ENCODE peak calls at places on chromosomes 6 and 20, in nine cellular contexts. V, O, E, X, Y, R, U, H and C are unnamed samples. For H3K4me1, the result is how much of the 10 kb centered on the place peaks cover.

GRCh38 chr20:52103911-52104545 is 87.6 kb downstream of the ZFP64 start:
- DNase-seq in V (no peak), O (peak), E (peak), X (no peak), Y (no peak), R (no peak), U (no peak), H (no peak), C (no peak)

GRCh38 chr6:147204060-147204785 is at the start of gene STXBP5:
- DNase-seq in V (peak), O (peak), E (peak), X (peak), Y (no peak), R (peak), U (peak), H (peak), C (peak)

GRCh38 chr6:5259428-5259827 is 1.3 kb downstream of the LYRM4 start:
- DNase-seq in V (no peak), O (no peak), E (no peak), X (no peak), Y (no peak), R (no peak), U (no peak), H (no peak), C (no peak)

GRCh38 chr6:136720045-136720760 is 72.1 kb downstream of the MAP3K5 start:
- DNase-seq in V (no peak), O (no peak), E (no peak), X (no peak), Y (no peak), R (no peak), U (no peak), H (no peak), C (no peak)

GRCh38 chr20:45410887-45411286 is 2.8 kb downstream of the DBNDD2 start:
- DNase-seq in V (no peak), O (no peak), E (no peak), X (no peak), Y (no peak), R (no peak), U (no peak), H (no peak), C (no peak)

GRCh38 chr6:139368661-139369060 is 5.8 kb downstream of the CITED2 start:
- DNase-seq in V (no peak), O (no peak), E (no peak), X (no peak), Y (no peak), R (no peak), U (no peak), H (no peak), C (no peak)

GRCh38 chr6:82875573-82876185 is 190.0 kb downstream of the UBE3D start:
- DNase-seq in V (no peak), O (peak), E (peak), X (no peak), Y (no peak), R (no peak), U (no peak), H (no peak), C (no peak)

GRCh38 chr6:125088963-125089362 is 64.6 kb upstream of the TPD52L1 start:
- DNase-seq in V (no peak), O (no peak), E (no peak), X (no peak), Y (no peak), R (no peak), U (no peak), H (no peak), C (no peak)

GRCh38 chr20:32007787-32008616 is 2.2 kb upstream of the CCM2L start:
- DNase-seq in V (no peak), O (peak), E (no peak), X (peak), Y (no peak), R (peak), U (no peak), H (no peak), C (no peak)

GRCh38 chr20:17843246-17844132 is 125.1 kb downstream of the SNX5 start:
- DNase-seq in V (peak), O (peak), E (peak), X (peak), Y (no peak), R (peak), U (no peak), H (no peak), C (peak)

GRCh38 chr6:81749704-81750103 is 2.8 kb downstream of the TENT5A start:
- DNase-seq in V (no peak), O (no peak), E (no peak), X (no peak), Y (no peak), R (peak), U (no peak), H (no peak), C (no peak)

GRCh38 chr6:51934098-51934497 is 153.3 kb downstream of the PKHD1 start:
- DNase-seq in V (no peak), O (no peak), E (no peak), X (no peak), Y (no peak), R (no peak), U (no peak), H (no peak), C (no peak)

GRCh38 chr20:2602046-2602735 is 50.2 kb upstream of the NOP56 start:
- DNase-seq in V (no peak), O (no peak), E (no peak), X (no peak), Y (no peak), R (no peak), U (no peak), H (no peak), C (no peak)

GRCh38 chr6:23316131-23316530 is 746.8 kb downstream of the HDGFL1 start:
- DNase-seq in V (no peak), O (peak), E (peak), X (no peak), Y (no peak), R (no peak), U (no peak), H (no peak), C (no peak)

GRCh38 chr6:157123245-157123644 is 200.1 kb downstream of the TMEM242 start:
- DNase-seq in V (no peak), O (no peak), E (no peak), X (no peak), Y (no peak), R (no peak), U (no peak), H (no peak), C (no peak)

GRCh38 chr6:142784344-142784743 is 160.6 kb downstream of the HIVEP2 start:
- DNase-seq in V (no peak), O (no peak), E (no peak), X (no peak), Y (no peak), R (no peak), U (no peak), H (no peak), C (peak)

GRCh38 chr20:5001174-5002076 is at the start of gene SLC23A2:
- DNase-seq in V (peak), O (peak), E (no peak), X (peak), Y (no peak), R (peak), U (peak), H (peak), C (peak)

GRCh38 chr6:169949501-169950097 is 198.2 kb downstream of the ERMARD start:
- DNase-seq in V (no peak), O (no peak), E (no peak), X (no peak), Y (no peak), R (no peak), U (no peak), H (no peak), C (no peak)

GRCh38 chr6:157241411-157241979 is 81.8 kb downstream of the TMEM242 start:
- DNase-seq in V (no peak), O (no peak), E (no peak), X (no peak), Y (no peak), R (no peak), U (no peak), H (no peak), C (peak)

GRCh38 chr6:25277401-25277800 is 1.8 kb upstream of the CARMIL1 start:
- DNase-seq in V (no peak), O (no peak), E (no peak), X (no peak), Y (no peak), R (no peak), U (no peak), H (no peak), C (no peak)

GRCh38 chr6:64270083-64270482 is 634.5 kb downstream of the PHF3 start:
- DNase-seq in V (no peak), O (no peak), E (peak), X (no peak), Y (no peak), R (no peak), U (no peak), H (no peak), C (no peak)

GRCh38 chr20:49717693-49718092 is 4.0 kb upstream of the B4GALT5 start:
- DNase-seq in V (no peak), O (peak), E (peak), X (no peak), Y (no peak), R (no peak), U (no peak), H (no peak), C (no peak)

GRCh38 chr20:1900321-1900791 is 5.1 kb downstream of the SIRPA start:
- DNase-seq in V (peak), O (peak), E (peak), X (peak), Y (no peak), R (peak), U (no peak), H (no peak), C (peak)

GRCh38 chr20:46237221-46237620 is 71.1 kb downstream of the CDH22 start:
- DNase-seq in V (no peak), O (no peak), E (no peak), X (no peak), Y (no peak), R (no peak), U (no peak), H (no peak), C (no peak)

GRCh38 chr6:138957903-138958302 is 30.1 kb downstream of the REPS1 start:
- DNase-seq in V (no peak), O (peak), E (no peak), X (no peak), Y (no peak), R (no peak), U (no peak), H (no peak), C (no peak)

GRCh38 chr20:11901127-11901526 is 16.6 kb upstream of the BTBD3 start:
- DNase-seq in V (no peak), O (no peak), E (peak), X (no peak), Y (no peak), R (no peak), U (no peak), H (no peak), C (no peak)

GRCh38 chr6:32627249-32627648 is 10.0 kb upstream of the HLA-DQA1 start:
- DNase-seq in V (no peak), O (no peak), E (no peak), X (no peak), Y (no peak), R (no peak), U (no peak), H (no peak), C (no peak)

GRCh38 chr20:5835234-5835845 is 85.1 kb downstream of the SHLD1 start:
- DNase-seq in V (peak), O (peak), E (peak), X (peak), Y (no peak), R (peak), U (no peak), H (no peak), C (peak)

GRCh38 chr6:127457444-127458064 is 1.6 kb downstream of the KIAA0408 start:
- DNase-seq in V (no peak), O (no peak), E (peak), X (no peak), Y (no peak), R (no peak), U (no peak), H (no peak), C (peak)

GRCh38 chr6:144989319-144990099 is 704.4 kb downstream of the UTRN start:
- DNase-seq in V (no peak), O (peak), E (no peak), X (no peak), Y (no peak), R (no peak), U (no peak), H (no peak), C (no peak)

GRCh38 chr6:170159040-170159965 is 131.6 kb downstream of the DLL1 start:
- DNase-seq in V (no peak), O (no peak), E (no peak), X (no peak), Y (peak), R (no peak), U (no peak), H (peak), C (no peak)

GRCh38 chr6:36345681-36346417 is 9.2 kb upstream of the BNIP5 start:
- DNase-seq in V (no peak), O (no peak), E (no peak), X (no peak), Y (no peak), R (no peak), U (no peak), H (no peak), C (no peak)

DNA sequence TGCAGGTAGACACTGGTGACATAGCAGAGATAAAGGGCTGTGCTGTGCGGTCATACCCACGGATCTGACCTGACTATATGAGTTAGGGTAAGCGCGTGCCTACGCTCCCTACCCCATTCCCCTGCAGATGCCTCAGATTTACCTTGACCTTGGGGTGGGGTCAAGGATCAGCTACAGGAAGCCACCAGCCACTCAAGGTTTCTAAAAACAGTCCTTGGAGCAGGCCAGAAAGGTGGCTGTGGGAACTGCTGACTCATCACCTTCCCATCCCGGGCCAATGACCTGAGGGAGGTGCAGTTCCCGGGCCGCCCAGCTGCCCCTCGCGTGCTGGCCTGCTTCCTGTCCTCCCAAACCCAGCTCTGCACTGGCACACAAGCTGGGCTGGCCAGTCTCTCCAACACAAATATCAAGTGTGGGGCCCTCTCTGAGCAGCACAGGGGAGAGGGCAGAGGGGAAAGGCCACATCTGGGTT is 23.0 kb downstream of the KCNK5 start:
- DNase-seq in V (no peak), O (no peak), E (no peak), X (peak), Y (no peak), R (no peak), U (peak), H (no peak), C (peak)
- H3K27ac ChIP-seq in V (no peak), O (no peak), E (no peak), X (no peak), Y (no peak), R (no peak), U (no peak), H (no peak), C (peak)

DNA sequence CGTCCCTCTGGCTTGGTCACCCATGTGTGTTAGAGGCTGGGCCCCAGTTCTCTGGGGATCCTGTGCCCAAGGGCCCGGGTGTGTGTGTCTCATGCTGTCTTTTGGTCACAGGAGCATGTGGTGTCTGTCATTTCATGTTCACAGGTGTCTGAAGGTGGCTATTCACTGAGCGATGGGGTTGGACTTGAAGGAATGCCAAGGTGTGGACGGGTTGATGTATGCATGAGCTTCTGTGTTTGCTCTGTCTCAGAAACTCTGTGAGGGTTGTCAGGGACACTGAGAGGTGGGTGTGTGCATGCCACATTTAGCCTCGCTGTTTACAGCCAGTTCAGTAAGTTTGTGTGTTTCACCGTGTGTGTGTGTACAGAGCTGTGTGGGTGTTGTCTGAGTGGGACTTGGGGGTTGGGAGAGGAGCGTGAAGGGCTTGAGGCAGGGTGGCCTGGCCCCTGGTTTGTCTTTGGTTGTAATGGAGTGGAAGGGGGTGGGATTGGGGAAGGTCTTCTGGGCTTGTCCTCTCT is 1.2 kb downstream of the DDR1 start:
- DNase-seq in V (no peak), O (no peak), E (peak), X (peak), Y (peak), R (no peak), U (peak), H (no peak), C (peak)
- TF ChIP-seq POLR2A in V (no peak), O (no peak), E (no peak), X (no peak), Y (no peak), R (no peak), U (no peak), H (no peak), C (no peak)

GRCh38 chr20:34010405-34010895 is 16.7 kb downstream of the RALY start:
- DNase-seq in V (no peak), O (no peak), E (no peak), X (no peak), Y (no peak), R (no peak), U (no peak), H (no peak), C (no peak)
- H3K4me1 ChIP-seq in V (under half), O (under half), E (under half), X (under half), Y (under half), R (under half), U (under half), H (under half), C (under half)

GRCh38 chr6:69343856-69344255 is 453.0 kb downstream of the LMBRD1 start:
- DNase-seq in V (no peak), O (no peak), E (no peak), X (no peak), Y (no peak), R (no peak), U (no peak), H (no peak), C (no peak)
- H3K27ac ChIP-seq in V (no peak), O (no peak), E (no peak), X (no peak), Y (no peak), R (no peak), U (no peak), H (no peak), C (no peak)

GRCh38 chr6:159017757-159018559 is 18.0 kb upstream of the RSPH3 start:
- DNase-seq in V (no peak), O (no peak), E (no peak), X (no peak), Y (no peak), R (no peak), U (no peak), H (no peak), C (no peak)
- TF ChIP-seq POLR2A in V (no peak), O (no peak), E (no peak), X (no peak), Y (no peak), R (no peak), U (no peak), H (no peak), C (no peak)

DNA sequence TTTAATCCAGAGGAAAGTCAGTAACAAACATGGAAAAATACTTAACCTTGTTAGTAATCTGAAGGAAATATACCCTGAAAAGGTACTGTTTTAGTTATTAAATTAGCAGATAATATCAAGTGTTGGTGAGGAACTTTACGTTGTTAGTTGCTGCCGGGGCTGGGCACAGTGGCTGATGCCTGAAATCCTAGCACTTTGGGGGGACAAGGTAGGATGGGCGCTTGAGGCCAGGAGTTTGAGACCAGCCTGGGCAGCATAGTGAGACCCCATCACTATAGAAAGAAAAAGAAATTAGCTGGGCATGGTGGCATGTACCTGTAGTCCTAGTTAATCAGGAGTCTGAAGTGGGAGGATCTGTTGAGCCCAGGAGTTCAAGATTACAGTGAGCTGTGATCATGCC is 72.7 kb upstream of the DYNLRB1 start:
- DNase-seq in V (no peak), O (no peak), E (no peak), X (no peak), Y (no peak), R (no peak), U (no peak), H (no peak), C (no peak)
- H3K4me1 ChIP-seq in V (under half), O (under half), E (under half), X (under half), Y (under half), R (under half), U (under half), H (under half), C (under half)

GRCh38 chr6:11772109-11772830 is 6.3 kb downstream of the ADTRP start:
- DNase-seq in V (no peak), O (peak), E (peak), X (no peak), Y (no peak), R (peak), U (no peak), H (peak), C (no peak)
- H3K27ac ChIP-seq in V (no peak), O (peak), E (peak), X (no peak), Y (peak), R (no peak), U (no peak), H (peak), C (no peak)

GRCh38 chr20:47454298-47455132 is 47.2 kb upstream of the NCOA3 start:
- DNase-seq in V (no peak), O (no peak), E (no peak), X (no peak), Y (no peak), R (no peak), U (no peak), H (no peak), C (no peak)

GRCh38 chr20:47455133-47456040 is 46.3 kb upstream of the NCOA3 start:
- DNase-seq in V (no peak), O (no peak), E (no peak), X (no peak), Y (no peak), R (no peak), U (no peak), H (no peak), C (no peak)

GRCh38 chr20:47451602-47451904 is 50.1 kb upstream of the NCOA3 start:
- DNase-seq in V (no peak), O (no peak), E (no peak), X (no peak), Y (no peak), R (no peak), U (no peak), H (no peak), C (no peak)

GRCh38 chr20:47452736-47453161 is 48.9 kb upstream of the NCOA3 start:
- DNase-seq in V (no peak), O (no peak), E (no peak), X (no peak), Y (no peak), R (no peak), U (no peak), H (no peak), C (no peak)

GRCh38 chr20:47453167-47453782 is 48.4 kb upstream of the NCOA3 start:
- DNase-seq in V (no peak), O (peak), E (peak), X (no peak), Y (no peak), R (peak), U (no peak), H (no peak), C (no peak)
- TF ChIP-seq POLR2A in V (no peak), O (no peak), E (no peak), X (no peak), Y (no peak), R (no peak), U (no peak), H (no peak), C (no peak)